ENCODE peak calls at places on chromosomes 6 and 20, in eight cellular contexts. One of them, this sample, is unnamed.

GRCh38 chr20:57428611-57429496 is 37.7 kb downstream of the RBM38 start:
- DNase-seq in Calu3: no peak
- DNase-seq in nephron progenitor cell: no peak
- DNase-seq in progenitor cell of endocrine pancreas: no peak
- DNase-seq in body of pancreas: peak
- DNase-seq in adrenal gland: peak
- DNase-seq in endothelial cell: no peak
- DNase-seq in WERI-Rb-1: no peak
- DNase-seq in this sample: no peak

GRCh38 chr6:7148100-7148822 is 40.5 kb downstream of the RREB1 start:
- DNase-seq in progenitor cell of endocrine pancreas: no peak
- DNase-seq in body of pancreas: no peak
- DNase-seq in adrenal gland: no peak
- DNase-seq in nephron progenitor cell: no peak
- DNase-seq in WERI-Rb-1: no peak
- DNase-seq in endothelial cell: no peak
- DNase-seq in Calu3: no peak
- DNase-seq in this sample: no peak

GRCh38 chr20:46674253-46675083 is 14.8 kb downstream of the TP53RK start:
- DNase-seq in Calu3: no peak
- DNase-seq in progenitor cell of endocrine pancreas: no peak
- DNase-seq in adrenal gland: no peak
- DNase-seq in WERI-Rb-1: no peak
- DNase-seq in endothelial cell: no peak
- DNase-seq in body of pancreas: no peak
- DNase-seq in nephron progenitor cell: no peak
- DNase-seq in this sample: peak

GRCh38 chr6:145075425-145075824 is 659.9 kb downstream of the EPM2A start:
- DNase-seq in nephron progenitor cell: no peak
- DNase-seq in endothelial cell: no peak
- DNase-seq in adrenal gland: no peak
- DNase-seq in body of pancreas: no peak
- DNase-seq in progenitor cell of endocrine pancreas: no peak
- DNase-seq in Calu3: no peak
- DNase-seq in WERI-Rb-1: no peak
- DNase-seq in this sample: no peak

GRCh38 chr6:157150076-157150475 is 173.2 kb downstream of the TMEM242 start:
- DNase-seq in progenitor cell of endocrine pancreas: no peak
- DNase-seq in endothelial cell: no peak
- DNase-seq in WERI-Rb-1: no peak
- DNase-seq in Calu3: no peak
- DNase-seq in body of pancreas: no peak
- DNase-seq in nephron progenitor cell: no peak
- DNase-seq in adrenal gland: no peak
- DNase-seq in this sample: no peak

GRCh38 chr6:90610671-90611542 is 24.0 kb upstream of the MAP3K7 start:
- DNase-seq in WERI-Rb-1: peak
- DNase-seq in adrenal gland: peak
- DNase-seq in Calu3: peak
- DNase-seq in endothelial cell: peak
- DNase-seq in body of pancreas: peak
- DNase-seq in progenitor cell of endocrine pancreas: peak
- DNase-seq in nephron progenitor cell: peak
- DNase-seq in this sample: peak

GRCh38 chr20:42193119-42193518 is 574.9 kb upstream of the CHD6 start:
- DNase-seq in WERI-Rb-1: no peak
- DNase-seq in adrenal gland: no peak
- DNase-seq in progenitor cell of endocrine pancreas: no peak
- DNase-seq in endothelial cell: no peak
- DNase-seq in body of pancreas: peak
- DNase-seq in Calu3: no peak
- DNase-seq in nephron progenitor cell: no peak
- DNase-seq in this sample: no peak

GRCh38 chr20:1388253-1388652 is 4.6 kb downstream of the FKBP1A start:
- DNase-seq in body of pancreas: no peak
- DNase-seq in endothelial cell: no peak
- DNase-seq in Calu3: no peak
- DNase-seq in WERI-Rb-1: no peak
- DNase-seq in nephron progenitor cell: no peak
- DNase-seq in progenitor cell of endocrine pancreas: no peak
- DNase-seq in adrenal gland: no peak
- DNase-seq in this sample: no peak

GRCh38 chr6:26053929-26054658 is 33.1 kb upstream of the HFE start:
- DNase-seq in nephron progenitor cell: no peak
- DNase-seq in progenitor cell of endocrine pancreas: no peak
- DNase-seq in adrenal gland: no peak
- DNase-seq in WERI-Rb-1: no peak
- DNase-seq in endothelial cell: no peak
- DNase-seq in Calu3: no peak
- DNase-seq in body of pancreas: no peak
- DNase-seq in this sample: no peak

GRCh38 chr6:136959471-136959891 is 37.4 kb downstream of the SLC35D3 start:
- DNase-seq in WERI-Rb-1: peak
- DNase-seq in adrenal gland: no peak
- DNase-seq in endothelial cell: no peak
- DNase-seq in progenitor cell of endocrine pancreas: peak
- DNase-seq in body of pancreas: peak
- DNase-seq in nephron progenitor cell: no peak
- DNase-seq in Calu3: peak
- DNase-seq in this sample: no peak

GRCh38 chr6:11754625-11755289 is 23.8 kb downstream of the ADTRP start:
- DNase-seq in endothelial cell: no peak
- DNase-seq in Calu3: no peak
- DNase-seq in WERI-Rb-1: no peak
- DNase-seq in body of pancreas: no peak
- DNase-seq in progenitor cell of endocrine pancreas: no peak
- DNase-seq in nephron progenitor cell: no peak
- DNase-seq in adrenal gland: no peak
- DNase-seq in this sample: no peak

GRCh38 chr6:139114741-139115140 is 20.1 kb upstream of the HECA start:
- DNase-seq in progenitor cell of endocrine pancreas: no peak
- DNase-seq in endothelial cell: no peak
- DNase-seq in WERI-Rb-1: no peak
- DNase-seq in adrenal gland: no peak
- DNase-seq in nephron progenitor cell: no peak
- DNase-seq in body of pancreas: no peak
- DNase-seq in Calu3: no peak
- DNase-seq in this sample: no peak

DNA sequence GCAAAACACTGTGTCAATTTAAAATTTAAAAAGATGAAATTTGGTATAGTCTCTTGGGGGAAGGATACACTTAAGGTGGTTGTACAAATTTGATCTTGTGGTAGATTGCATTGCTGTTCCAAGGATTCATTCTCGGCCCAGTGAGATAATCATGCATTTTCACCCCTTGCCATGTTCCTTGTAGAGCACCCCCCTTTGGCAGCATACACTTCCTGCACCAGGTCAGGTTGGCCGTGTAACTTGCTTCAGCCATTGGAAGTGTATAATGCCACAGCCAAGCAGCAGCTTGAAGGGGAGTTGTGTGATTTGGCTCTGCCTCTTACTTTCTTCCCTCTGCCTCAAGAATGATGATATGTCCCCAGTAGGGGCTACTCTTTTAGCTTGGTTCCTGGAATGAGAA is 21.9 kb downstream of the CCN2 start:
- DNase-seq in Calu3: no peak
- DNase-seq in WERI-Rb-1: peak
- DNase-seq in adrenal gland: no peak
- DNase-seq in progenitor cell of endocrine pancreas: no peak
- DNase-seq in body of pancreas: no peak
- DNase-seq in nephron progenitor cell: no peak
- DNase-seq in endothelial cell: no peak
- DNase-seq in this sample: no peak
- TF ChIP-seq CTCF in Calu3: no peak
- TF ChIP-seq CTCF in WERI-Rb-1: peak
- TF ChIP-seq CTCF in adrenal gland: no peak
- TF ChIP-seq CTCF in progenitor cell of endocrine pancreas: no peak
- TF ChIP-seq CTCF in body of pancreas: no peak
- TF ChIP-seq CTCF in nephron progenitor cell: no peak
- TF ChIP-seq CTCF in endothelial cell: peak
- TF ChIP-seq CTCF in this sample: peak

GRCh38 chr20:53826090-53826489 is 232.5 kb upstream of the ZNF217 start:
- DNase-seq in Calu3: no peak
- DNase-seq in WERI-Rb-1: no peak
- DNase-seq in body of pancreas: no peak
- DNase-seq in progenitor cell of endocrine pancreas: no peak
- DNase-seq in nephron progenitor cell: no peak
- DNase-seq in adrenal gland: no peak
- DNase-seq in endothelial cell: no peak
- DNase-seq in this sample: no peak
- TF ChIP-seq CTCF in Calu3: no peak
- TF ChIP-seq CTCF in WERI-Rb-1: no peak
- TF ChIP-seq CTCF in body of pancreas: no peak
- TF ChIP-seq CTCF in progenitor cell of endocrine pancreas: no peak
- TF ChIP-seq CTCF in nephron progenitor cell: no peak
- TF ChIP-seq CTCF in adrenal gland: no peak
- TF ChIP-seq CTCF in endothelial cell: no peak
- TF ChIP-seq CTCF in this sample: no peak

GRCh38 chr20:18588554-18589043 is 745 bp downstream of the DTD1 start:
- DNase-seq in progenitor cell of endocrine pancreas: no peak
- DNase-seq in Calu3: no peak
- DNase-seq in adrenal gland: no peak
- DNase-seq in nephron progenitor cell: peak
- DNase-seq in WERI-Rb-1: no peak
- DNase-seq in endothelial cell: no peak
- DNase-seq in body of pancreas: no peak
- DNase-seq in this sample: no peak
- TF ChIP-seq CTCF in progenitor cell of endocrine pancreas: no peak
- TF ChIP-seq CTCF in Calu3: no peak
- TF ChIP-seq CTCF in adrenal gland: no peak
- TF ChIP-seq CTCF in nephron progenitor cell: no peak
- TF ChIP-seq CTCF in WERI-Rb-1: no peak
- TF ChIP-seq CTCF in endothelial cell: no peak
- TF ChIP-seq CTCF in body of pancreas: no peak
- TF ChIP-seq CTCF in this sample: no peak

DNA sequence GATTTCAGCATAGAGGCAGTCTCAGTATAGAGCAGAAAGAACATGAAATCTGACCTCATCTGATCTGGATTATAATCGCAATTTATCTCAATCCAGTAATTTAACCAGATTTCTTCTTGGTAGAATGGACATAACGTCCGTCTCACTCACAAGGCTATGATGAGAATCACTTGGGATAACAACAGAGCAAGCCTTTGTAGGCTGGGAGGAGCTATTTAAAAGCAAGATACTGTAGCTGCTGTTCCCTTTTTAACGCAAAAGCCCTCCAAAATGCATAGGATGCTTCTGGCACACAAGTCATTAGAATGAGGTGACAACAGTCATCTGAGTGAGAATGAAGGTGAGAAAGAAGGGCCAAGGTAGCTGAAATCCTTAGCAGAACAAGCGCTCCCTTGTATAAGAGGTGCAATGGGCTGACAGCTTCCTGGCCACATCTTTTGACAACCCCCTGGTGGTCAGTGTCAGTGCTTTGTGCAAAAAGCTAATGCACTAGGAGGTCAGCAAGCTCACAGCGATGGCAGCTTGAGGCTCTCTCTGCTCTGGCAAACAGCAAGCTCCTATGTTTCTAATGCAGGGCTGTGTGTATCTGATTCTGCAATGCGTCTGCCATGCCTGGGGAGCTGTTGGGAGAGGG is 16.4 kb downstream of the METTL24 start:
- DNase-seq in body of pancreas: no peak
- DNase-seq in adrenal gland: no peak
- DNase-seq in WERI-Rb-1: peak
- DNase-seq in nephron progenitor cell: peak
- DNase-seq in Calu3: peak
- DNase-seq in endothelial cell: peak
- DNase-seq in progenitor cell of endocrine pancreas: no peak
- DNase-seq in this sample: no peak
- TF ChIP-seq CTCF in body of pancreas: no peak
- TF ChIP-seq CTCF in adrenal gland: no peak
- TF ChIP-seq CTCF in WERI-Rb-1: peak
- TF ChIP-seq CTCF in nephron progenitor cell: peak
- TF ChIP-seq CTCF in Calu3: peak
- TF ChIP-seq CTCF in endothelial cell: peak
- TF ChIP-seq CTCF in progenitor cell of endocrine pancreas: peak
- TF ChIP-seq CTCF in this sample: peak

GRCh38 chr20:49282584-49283171 is 4.8 kb upstream of the ZNFX1 start:
- DNase-seq in endothelial cell: no peak
- DNase-seq in progenitor cell of endocrine pancreas: no peak
- DNase-seq in body of pancreas: no peak
- DNase-seq in adrenal gland: no peak
- DNase-seq in Calu3: no peak
- DNase-seq in nephron progenitor cell: no peak
- DNase-seq in WERI-Rb-1: no peak
- DNase-seq in this sample: no peak

GRCh38 chr20:49283176-49283702 is 5.4 kb upstream of the ZNFX1 start:
- DNase-seq in adrenal gland: no peak
- DNase-seq in progenitor cell of endocrine pancreas: no peak
- DNase-seq in WERI-Rb-1: no peak
- DNase-seq in body of pancreas: no peak
- DNase-seq in nephron progenitor cell: no peak
- DNase-seq in Calu3: no peak
- DNase-seq in endothelial cell: no peak
- DNase-seq in this sample: no peak

GRCh38 chr20:49285233-49285668 is 7.4 kb upstream of the ZNFX1 start:
- DNase-seq in Calu3: no peak
- DNase-seq in nephron progenitor cell: no peak
- DNase-seq in endothelial cell: no peak
- DNase-seq in adrenal gland: no peak
- DNase-seq in progenitor cell of endocrine pancreas: no peak
- DNase-seq in body of pancreas: no peak
- DNase-seq in WERI-Rb-1: no peak
- DNase-seq in this sample: no peak

GRCh38 chr20:49284818-49285217 is 7.0 kb upstream of the ZNFX1 start:
- DNase-seq in body of pancreas: no peak
- DNase-seq in Calu3: no peak
- DNase-seq in adrenal gland: no peak
- DNase-seq in progenitor cell of endocrine pancreas: no peak
- DNase-seq in WERI-Rb-1: no peak
- DNase-seq in nephron progenitor cell: no peak
- DNase-seq in endothelial cell: no peak
- DNase-seq in this sample: no peak

GRCh38 chr20:49283703-49284625 is 6.1 kb upstream of the ZNFX1 start:
- DNase-seq in nephron progenitor cell: no peak
- DNase-seq in body of pancreas: no peak
- DNase-seq in Calu3: no peak
- DNase-seq in WERI-Rb-1: no peak
- DNase-seq in endothelial cell: no peak
- DNase-seq in progenitor cell of endocrine pancreas: no peak
- DNase-seq in adrenal gland: no peak
- DNase-seq in this sample: no peak
- TF ChIP-seq CTCF in nephron progenitor cell: no peak
- TF ChIP-seq CTCF in body of pancreas: no peak
- TF ChIP-seq CTCF in Calu3: no peak
- TF ChIP-seq CTCF in WERI-Rb-1: no peak
- TF ChIP-seq CTCF in endothelial cell: no peak
- TF ChIP-seq CTCF in progenitor cell of endocrine pancreas: no peak
- TF ChIP-seq CTCF in adrenal gland: no peak
- TF ChIP-seq CTCF in this sample: no peak